ENCODE peak calls at places on chromosome 14, in seven cellular contexts. One of them, this sample, is unnamed. For H3K27me3, the result is how much of the 10 kb centered on the place peaks cover.

GRCh38 chr14:77228056-77228455 is 43.0 kb downstream of the NGB start:
- DNase-seq in K562: no peak
- DNase-seq in GM23338: peak
- DNase-seq in stomach: no peak
- DNase-seq in GM12878: no peak
- DNase-seq in spleen: no peak
- DNase-seq in endothelial cell of umbilical vein: no peak
- DNase-seq in this sample: no peak

GRCh38 chr14:24913026-24913425 is 136.9 kb downstream of the STXBP6 start:
- DNase-seq in K562: no peak
- DNase-seq in GM23338: no peak
- DNase-seq in stomach: no peak
- DNase-seq in GM12878: no peak
- DNase-seq in spleen: no peak
- DNase-seq in endothelial cell of umbilical vein: no peak
- DNase-seq in this sample: no peak

GRCh38 chr14:75711134-75711795 is 50.2 kb downstream of the TTLL5 start:
- DNase-seq in K562: peak
- DNase-seq in GM23338: peak
- DNase-seq in stomach: peak
- DNase-seq in GM12878: no peak
- DNase-seq in spleen: no peak
- DNase-seq in endothelial cell of umbilical vein: peak
- DNase-seq in this sample: no peak

GRCh38 chr14:100862277-100862676 is 36.4 kb downstream of the MEG3 start:
- DNase-seq in K562: peak
- DNase-seq in GM23338: no peak
- DNase-seq in stomach: no peak
- DNase-seq in GM12878: no peak
- DNase-seq in spleen: peak
- DNase-seq in endothelial cell of umbilical vein: no peak
- DNase-seq in this sample: no peak

GRCh38 chr14:77238996-77239395 is 32.0 kb downstream of the NGB start:
- DNase-seq in K562: peak
- DNase-seq in GM23338: no peak
- DNase-seq in stomach: no peak
- DNase-seq in GM12878: no peak
- DNase-seq in spleen: no peak
- DNase-seq in endothelial cell of umbilical vein: no peak
- DNase-seq in this sample: no peak

GRCh38 chr14:46136456-46136855 is 515.1 kb downstream of the RPL10L start:
- DNase-seq in K562: no peak
- DNase-seq in GM23338: no peak
- DNase-seq in stomach: no peak
- DNase-seq in GM12878: no peak
- DNase-seq in spleen: no peak
- DNase-seq in endothelial cell of umbilical vein: peak
- DNase-seq in this sample: no peak

GRCh38 chr14:68928770-68929550 is 50.1 kb downstream of the ACTN1 start:
- DNase-seq in K562: no peak
- DNase-seq in GM23338: no peak
- DNase-seq in stomach: no peak
- DNase-seq in GM12878: no peak
- DNase-seq in spleen: no peak
- DNase-seq in endothelial cell of umbilical vein: no peak
- DNase-seq in this sample: no peak

GRCh38 chr14:20730921-20731320 is 14.8 kb upstream of the EDDM3A start:
- DNase-seq in K562: no peak
- DNase-seq in GM23338: no peak
- DNase-seq in stomach: no peak
- DNase-seq in GM12878: no peak
- DNase-seq in spleen: no peak
- DNase-seq in endothelial cell of umbilical vein: no peak
- DNase-seq in this sample: no peak

GRCh38 chr14:89236846-89237245 is 180.2 kb downstream of the FOXN3 start:
- DNase-seq in K562: no peak
- DNase-seq in GM23338: no peak
- DNase-seq in stomach: no peak
- DNase-seq in GM12878: no peak
- DNase-seq in spleen: no peak
- DNase-seq in endothelial cell of umbilical vein: no peak
- DNase-seq in this sample: no peak

GRCh38 chr14:59374048-59374447 is 91.1 kb downstream of the GPR135 start:
- DNase-seq in K562: no peak
- DNase-seq in GM23338: no peak
- DNase-seq in stomach: no peak
- DNase-seq in GM12878: no peak
- DNase-seq in spleen: no peak
- DNase-seq in endothelial cell of umbilical vein: no peak
- DNase-seq in this sample: no peak

GRCh38 chr14:59376691-59377090 is 88.5 kb downstream of the GPR135 start:
- DNase-seq in K562: no peak
- DNase-seq in GM23338: no peak
- DNase-seq in stomach: no peak
- DNase-seq in GM12878: no peak
- DNase-seq in spleen: no peak
- DNase-seq in endothelial cell of umbilical vein: no peak
- DNase-seq in this sample: no peak

GRCh38 chr14:59377485-59377884 is 87.7 kb downstream of the GPR135 start:
- DNase-seq in K562: no peak
- DNase-seq in GM23338: no peak
- DNase-seq in stomach: no peak
- DNase-seq in GM12878: no peak
- DNase-seq in spleen: no peak
- DNase-seq in endothelial cell of umbilical vein: no peak
- DNase-seq in this sample: no peak

GRCh38 chr14:59377991-59378720 is 87.0 kb downstream of the GPR135 start:
- DNase-seq in K562: no peak
- DNase-seq in GM23338: no peak
- DNase-seq in stomach: no peak
- DNase-seq in GM12878: no peak
- DNase-seq in spleen: no peak
- DNase-seq in endothelial cell of umbilical vein: no peak
- DNase-seq in this sample: no peak
- TF ChIP-seq CTCF in K562: no peak
- TF ChIP-seq CTCF in GM23338: no peak
- TF ChIP-seq CTCF in stomach: no peak
- TF ChIP-seq CTCF in GM12878: no peak
- TF ChIP-seq CTCF in spleen: no peak
- TF ChIP-seq CTCF in endothelial cell of umbilical vein: no peak
- TF ChIP-seq CTCF in this sample: no peak

GRCh38 chr14:96275182-96276112 is 19.4 kb downstream of the BDKRB1 start:
- DNase-seq in K562: peak
- DNase-seq in GM23338: peak
- DNase-seq in stomach: peak
- DNase-seq in GM12878: peak
- DNase-seq in spleen: peak
- DNase-seq in endothelial cell of umbilical vein: peak
- DNase-seq in this sample: peak
- TF ChIP-seq POLR2AphosphoS5 in K562: no peak
- TF ChIP-seq POLR2AphosphoS5 in GM23338: no peak
- TF ChIP-seq POLR2AphosphoS5 in stomach: no peak
- TF ChIP-seq POLR2AphosphoS5 in GM12878: no peak
- TF ChIP-seq POLR2AphosphoS5 in spleen: no peak
- TF ChIP-seq POLR2AphosphoS5 in endothelial cell of umbilical vein: no peak
- TF ChIP-seq POLR2AphosphoS5 in this sample: no peak

GRCh38 chr14:99257673-99258221 is 14.2 kb downstream of the BCL11B start:
- DNase-seq in K562: no peak
- DNase-seq in GM23338: no peak
- DNase-seq in stomach: no peak
- DNase-seq in GM12878: no peak
- DNase-seq in spleen: peak
- DNase-seq in endothelial cell of umbilical vein: no peak
- DNase-seq in this sample: no peak
- H3K27me3 ChIP-seq in K562: half or more
- H3K27me3 ChIP-seq in GM23338: under half
- H3K27me3 ChIP-seq in stomach: half or more
- H3K27me3 ChIP-seq in GM12878: under half
- H3K27me3 ChIP-seq in spleen: under half
- H3K27me3 ChIP-seq in endothelial cell of umbilical vein: under half
- H3K27me3 ChIP-seq in this sample: under half

GRCh38 chr14:44372807-44373497 is 134.1 kb downstream of the FSCB start:
- DNase-seq in K562: no peak
- DNase-seq in GM23338: no peak
- DNase-seq in stomach: no peak
- DNase-seq in GM12878: no peak
- DNase-seq in spleen: no peak
- DNase-seq in endothelial cell of umbilical vein: no peak
- DNase-seq in this sample: no peak

GRCh38 chr14:44374906-44375305 is 132.2 kb downstream of the FSCB start:
- DNase-seq in K562: no peak
- DNase-seq in GM23338: no peak
- DNase-seq in stomach: no peak
- DNase-seq in GM12878: no peak
- DNase-seq in spleen: no peak
- DNase-seq in endothelial cell of umbilical vein: no peak
- DNase-seq in this sample: no peak

GRCh38 chr14:44370727-44371126 is 136.4 kb downstream of the FSCB start:
- DNase-seq in K562: no peak
- DNase-seq in GM23338: no peak
- DNase-seq in stomach: no peak
- DNase-seq in GM12878: no peak
- DNase-seq in spleen: no peak
- DNase-seq in endothelial cell of umbilical vein: no peak
- DNase-seq in this sample: no peak

DNA sequence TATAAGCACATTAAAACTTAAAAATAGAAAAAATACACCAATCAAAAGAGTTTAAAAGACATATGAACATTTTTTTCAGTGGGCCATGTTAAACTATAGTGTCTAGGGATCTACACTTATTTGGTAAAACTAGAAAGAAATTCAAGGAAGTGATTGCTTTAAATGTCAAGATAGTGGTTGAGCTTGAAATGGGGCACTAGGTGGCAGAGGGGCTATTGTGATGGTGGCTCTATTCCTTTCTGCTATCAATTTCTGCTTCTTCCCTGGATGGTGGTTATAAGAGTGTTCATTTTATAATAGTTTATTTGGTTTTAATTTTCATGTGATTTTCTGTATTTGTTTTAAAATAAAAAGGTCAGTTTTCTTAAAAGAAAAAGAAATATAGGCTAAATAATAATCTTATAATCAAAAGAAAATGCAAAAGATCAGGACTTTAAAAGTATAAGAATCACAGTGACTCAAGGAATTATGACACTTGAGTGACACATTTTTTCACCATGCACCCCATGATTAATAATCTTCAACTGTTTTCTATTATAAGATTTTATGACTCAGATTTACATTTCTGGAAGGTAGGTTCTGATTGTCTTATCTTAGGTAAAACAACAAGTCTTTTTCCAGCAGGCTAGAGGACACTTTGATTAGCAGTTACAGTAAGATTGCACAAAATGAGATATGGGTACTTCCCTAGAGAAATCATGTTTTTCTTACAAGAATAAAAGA is 137.5 kb downstream of the FSCB start:
- DNase-seq in K562: no peak
- DNase-seq in GM23338: peak
- DNase-seq in stomach: no peak
- DNase-seq in GM12878: no peak
- DNase-seq in spleen: no peak
- DNase-seq in endothelial cell of umbilical vein: no peak
- DNase-seq in this sample: no peak
- TF ChIP-seq CTCF in K562: no peak
- TF ChIP-seq CTCF in GM23338: peak
- TF ChIP-seq CTCF in stomach: no peak
- TF ChIP-seq CTCF in GM12878: no peak
- TF ChIP-seq CTCF in spleen: no peak
- TF ChIP-seq CTCF in endothelial cell of umbilical vein: no peak
- TF ChIP-seq CTCF in this sample: no peak

GRCh38 chr14:93799617-93800016 is 11.3 kb upstream of the PRIMA1 start:
- DNase-seq in K562: no peak
- DNase-seq in GM23338: no peak
- DNase-seq in stomach: no peak
- DNase-seq in GM12878: no peak
- DNase-seq in spleen: no peak
- DNase-seq in endothelial cell of umbilical vein: no peak
- DNase-seq in this sample: no peak
- TF ChIP-seq POLR2AphosphoS5 in K562: no peak
- TF ChIP-seq POLR2AphosphoS5 in GM23338: no peak
- TF ChIP-seq POLR2AphosphoS5 in stomach: no peak
- TF ChIP-seq POLR2AphosphoS5 in GM12878: no peak
- TF ChIP-seq POLR2AphosphoS5 in spleen: no peak
- TF ChIP-seq POLR2AphosphoS5 in endothelial cell of umbilical vein: no peak
- TF ChIP-seq POLR2AphosphoS5 in this sample: no peak

DNA sequence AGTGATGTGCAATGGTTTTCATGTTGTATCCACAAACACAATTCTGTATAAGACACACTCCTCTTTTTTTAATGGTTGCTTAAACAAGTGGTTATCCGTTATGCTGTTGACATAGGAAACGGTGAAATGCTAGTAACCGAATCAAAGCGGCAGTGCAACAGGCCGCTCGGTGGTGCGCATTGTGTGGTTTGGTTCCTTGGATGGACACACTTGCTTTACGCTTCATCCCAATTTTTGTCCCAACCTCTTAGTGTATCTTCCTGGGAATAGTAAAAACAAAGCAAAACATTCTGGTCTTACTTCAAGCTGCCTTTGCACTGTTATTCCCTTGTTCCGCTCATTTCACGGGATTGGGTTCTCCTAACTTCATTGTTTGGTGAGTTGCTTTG is 625 bp upstream of the PTGER2 start:
- DNase-seq in K562: no peak
- DNase-seq in GM23338: peak
- DNase-seq in stomach: no peak
- DNase-seq in GM12878: no peak
- DNase-seq in spleen: no peak
- DNase-seq in endothelial cell of umbilical vein: peak
- DNase-seq in this sample: no peak
- H3K27me3 ChIP-seq in K562: under half
- H3K27me3 ChIP-seq in GM23338: half or more
- H3K27me3 ChIP-seq in stomach: under half
- H3K27me3 ChIP-seq in GM12878: under half
- H3K27me3 ChIP-seq in spleen: under half
- H3K27me3 ChIP-seq in endothelial cell of umbilical vein: half or more
- H3K27me3 ChIP-seq in this sample: under half

DNA sequence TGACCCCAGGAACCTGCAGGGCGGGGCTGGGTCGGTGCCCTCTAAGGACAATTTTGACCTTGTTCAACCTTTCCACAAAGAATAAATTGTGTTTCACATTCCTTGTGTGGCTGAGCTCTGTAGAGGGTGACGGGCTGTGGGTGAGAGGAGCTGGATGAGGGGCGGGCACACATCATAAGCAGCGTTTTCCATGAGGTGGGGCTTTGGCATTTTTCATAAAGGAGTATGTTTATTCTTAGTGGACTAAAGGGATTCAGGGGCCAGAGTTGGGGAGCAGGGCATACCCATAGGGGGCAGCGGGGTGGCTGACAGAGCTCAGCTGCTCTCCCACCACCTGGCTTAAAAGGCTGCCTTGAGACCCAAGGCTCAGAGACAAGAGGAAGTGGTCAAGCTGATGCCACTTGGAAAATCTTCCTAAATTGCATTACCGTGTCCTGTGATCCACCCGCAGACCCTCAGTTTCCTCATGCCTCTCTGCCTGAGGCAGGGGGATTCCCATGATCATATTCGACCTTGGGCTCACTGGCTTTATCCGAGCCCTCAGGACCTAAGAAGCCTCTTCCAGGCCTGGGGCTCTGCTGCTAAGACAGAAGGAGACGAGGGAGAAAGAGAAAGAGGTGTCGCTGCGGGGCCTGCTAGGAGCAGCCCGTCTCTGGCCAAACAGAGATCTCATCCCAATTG is 11.4 kb downstream of the MMP14 start:
- DNase-seq in K562: no peak
- DNase-seq in GM23338: peak
- DNase-seq in stomach: no peak
- DNase-seq in GM12878: no peak
- DNase-seq in spleen: no peak
- DNase-seq in endothelial cell of umbilical vein: no peak
- DNase-seq in this sample: no peak
- TF ChIP-seq CTCF in K562: no peak
- TF ChIP-seq CTCF in GM23338: no peak
- TF ChIP-seq CTCF in stomach: no peak
- TF ChIP-seq CTCF in GM12878: no peak
- TF ChIP-seq CTCF in spleen: no peak
- TF ChIP-seq CTCF in endothelial cell of umbilical vein: no peak
- TF ChIP-seq CTCF in this sample: no peak

GRCh38 chr14:63853831-63854293 is 1.1 kb downstream of the SYNE2 start:
- DNase-seq in K562: no peak
- DNase-seq in GM23338: peak
- DNase-seq in stomach: peak
- DNase-seq in GM12878: no peak
- DNase-seq in spleen: peak
- DNase-seq in endothelial cell of umbilical vein: peak
- DNase-seq in this sample: peak
- TF ChIP-seq POLR2AphosphoS5 in K562: no peak
- TF ChIP-seq POLR2AphosphoS5 in GM23338: no peak
- TF ChIP-seq POLR2AphosphoS5 in stomach: no peak
- TF ChIP-seq POLR2AphosphoS5 in GM12878: no peak
- TF ChIP-seq POLR2AphosphoS5 in spleen: peak
- TF ChIP-seq POLR2AphosphoS5 in endothelial cell of umbilical vein: no peak
- TF ChIP-seq POLR2AphosphoS5 in this sample: peak

This sample was measured in transverse colon.